ENCODE peak calls at places on chromosome 11, in ten cellular contexts. M is stomach, Y is body of pancreas, Q is NCI-H2081, H is amygdala, F is iPS-NIHi11, X is nucleus accumbens, G is type B pancreatic cell, R is NCI-H345, C is HTR-8/SVneo. K is an unnamed sample.

GRCh38 chr11:108670381-108670930 is 5.6 kb downstream of the DDX10 start:
- DNase-seq in M (no peak), Y (no peak), Q (no peak), H (no peak), F (peak), X (no peak), G (no peak), R (no peak), C (no peak), K (no peak)

GRCh38 chr11:135027461-135027860 is 615.4 kb upstream of the B3GAT1 start:
- DNase-seq in M (peak), Y (peak), Q (no peak), H (no peak), F (peak), X (no peak), G (no peak), R (no peak), C (no peak), K (no peak)

GRCh38 chr11:120696597-120696996 is 185.0 kb downstream of the GRIK4 start:
- DNase-seq in M (no peak), Y (no peak), Q (no peak), H (no peak), F (peak), X (no peak), G (no peak), R (no peak), C (no peak), K (no peak)

GRCh38 chr11:83602116-83602515 is 315.9 kb upstream of the CCDC90B start:
- DNase-seq in M (no peak), Y (no peak), Q (no peak), H (no peak), F (no peak), X (no peak), G (no peak), R (no peak), C (no peak), K (no peak)

GRCh38 chr11:119262668-119263351 is 54.1 kb downstream of the MCAM start:
- DNase-seq in M (no peak), Y (no peak), Q (no peak), H (no peak), F (no peak), X (no peak), G (no peak), R (no peak), C (peak), K (no peak)

GRCh38 chr11:25211635-25212251 is 714.9 kb downstream of the LUZP2 start:
- DNase-seq in M (no peak), Y (no peak), Q (no peak), H (no peak), F (no peak), X (no peak), G (no peak), R (no peak), C (no peak), K (no peak)

GRCh38 chr11:64556044-64556720 is 34.8 kb upstream of the SLC22A12 start:
- DNase-seq in M (no peak), Y (no peak), Q (no peak), H (no peak), F (no peak), X (no peak), G (no peak), R (no peak), C (no peak), K (no peak)

GRCh38 chr11:1820463-1821325 is 14.1 kb upstream of the SYT8 start:
- DNase-seq in M (no peak), Y (no peak), Q (no peak), H (no peak), F (no peak), X (no peak), G (no peak), R (no peak), C (no peak), K (no peak)

GRCh38 chr11:114163231-114163631 is 103.7 kb downstream of the ZBTB16 start:
- DNase-seq in M (peak), Y (peak), Q (no peak), H (no peak), F (no peak), X (no peak), G (no peak), R (peak), C (peak), K (no peak)

GRCh38 chr11:120354779-120355178 is 18.6 kb downstream of the ARHGEF12 start:
- DNase-seq in M (no peak), Y (no peak), Q (no peak), H (no peak), F (no peak), X (no peak), G (no peak), R (no peak), C (no peak), K (no peak)

GRCh38 chr11:117613521-117613920 is 183.5 kb downstream of the DSCAML1 start:
- DNase-seq in M (no peak), Y (no peak), Q (no peak), H (no peak), F (peak), X (no peak), G (no peak), R (no peak), C (no peak), K (no peak)

GRCh38 chr11:27477243-27477642 is 4.7 kb upstream of the LGR4 start:
- DNase-seq in M (no peak), Y (no peak), Q (no peak), H (no peak), F (no peak), X (no peak), G (no peak), R (no peak), C (no peak), K (no peak)

GRCh38 chr11:14089690-14090462 is 127.4 kb downstream of the SPON1 start:
- DNase-seq in M (no peak), Y (no peak), Q (no peak), H (no peak), F (no peak), X (no peak), G (no peak), R (no peak), C (no peak), K (no peak)

GRCh38 chr11:95512177-95512576 is 277.4 kb downstream of the FAM76B start:
- DNase-seq in M (no peak), Y (no peak), Q (no peak), H (no peak), F (no peak), X (no peak), G (no peak), R (no peak), C (no peak), K (no peak)

GRCh38 chr11:94664336-94664735 is 97.2 kb downstream of the PIWIL4 start:
- DNase-seq in M (no peak), Y (no peak), Q (no peak), H (no peak), F (no peak), X (no peak), G (no peak), R (no peak), C (peak), K (no peak)

GRCh38 chr11:77113382-77114088 is 10.9 kb downstream of the OMP start:
- DNase-seq in M (peak), Y (peak), Q (peak), H (no peak), F (peak), X (no peak), G (no peak), R (no peak), C (peak), K (no peak)

GRCh38 chr11:94449029-94449428 is 44.6 kb downstream of the MRE11 start:
- DNase-seq in M (no peak), Y (no peak), Q (no peak), H (no peak), F (no peak), X (no peak), G (no peak), R (no peak), C (no peak), K (no peak)

GRCh38 chr11:209275-210121 is 2.0 kb downstream of the RIC8A start:
- DNase-seq in M (peak), Y (peak), Q (no peak), H (no peak), F (no peak), X (no peak), G (no peak), R (no peak), C (no peak), K (no peak)